ENCODE peak calls at places on chromosome X, in ten cellular contexts. W is AG04450, S is upper lobe of left lung, V is tibial nerve, R is testis, O is cardiac muscle cell, L is lung, P is pancreas, F is transverse colon, G is right cardiac atrium. M is an unnamed sample.

GRCh38 chrX:17617794-17618193 is 119.5 kb upstream of the SCML1 start:
- DNase-seq in W (no peak), S (no peak), V (no peak), R (no peak), O (no peak), L (no peak), P (no peak), F (no peak), G (no peak), M (no peak)

GRCh38 chrX:128781506-128781905 is 729.3 kb upstream of the ACTRT1 start:
- DNase-seq in W (no peak), S (no peak), V (no peak), R (peak; percentile 53), O (peak; percentile 2), L (no peak), P (peak; percentile 49), F (peak; percentile 48), G (no peak), M (peak; percentile 68)

GRCh38 chrX:63581390-63581789 is 203.6 kb downstream of the ARHGEF9 start:
- DNase-seq in W (no peak), S (no peak), V (no peak), R (no peak), O (no peak), L (no peak), P (no peak), F (no peak), G (no peak), M (no peak)

GRCh38 chrX:17036172-17036961 is 89.9 kb downstream of the REPS2 start:
- DNase-seq in W (no peak), S (no peak), V (no peak), R (no peak), O (no peak), L (no peak), P (no peak), F (no peak), G (no peak), M (no peak)

GRCh38 chrX:9197231-9197630 is 163.3 kb upstream of the FAM9B start:
- DNase-seq in W (no peak), S (no peak), V (no peak), R (no peak), O (peak; percentile 9), L (no peak), P (no peak), F (no peak), G (no peak), M (no peak)

GRCh38 chrX:137926090-137926489 is 360.2 kb downstream of the ZIC3 start:
- DNase-seq in W (no peak), S (no peak), V (no peak), R (no peak), O (no peak), L (no peak), P (no peak), F (no peak), G (no peak), M (no peak)

GRCh38 chrX:8868070-8868795 is 67.0 kb upstream of the FAM9A start:
- DNase-seq in W (peak; percentile 65), S (no peak), V (no peak), R (no peak), O (peak; percentile 66), L (no peak), P (no peak), F (no peak), G (no peak), M (no peak)

GRCh38 chrX:87489071-87489470 is 28.5 kb upstream of the KLHL4 start:
- DNase-seq in W (no peak), S (no peak), V (no peak), R (no peak), O (peak; percentile 41), L (no peak), P (no peak), F (no peak), G (no peak), M (no peak)

GRCh38 chrX:14056201-14056600 is 26.5 kb upstream of the GEMIN8 start:
- DNase-seq in W (no peak), S (no peak), V (no peak), R (no peak), O (peak; percentile 48), L (no peak), P (no peak), F (no peak), G (no peak), M (no peak)

GRCh38 chrX:30863969-30864368 is 25.1 kb downstream of the TAB3 start:
- DNase-seq in W (peak; percentile 6), S (no peak), V (no peak), R (no peak), O (no peak), L (no peak), P (no peak), F (no peak), G (no peak), M (peak; percentile 9)

GRCh38 chrX:136204571-136204970 is 46.6 kb downstream of the MAP7D3 start:
- DNase-seq in W (no peak), S (no peak), V (no peak), R (no peak), O (peak; percentile 64), L (peak; percentile 39), P (no peak), F (peak; percentile 62), G (peak; percentile 58), M (no peak)
- H3K4me3 ChIP-seq in W (no peak overlapping the region), S (peak overlapping the region; percentile 26), V (no peak overlapping the region), R (no peak overlapping the region), O (no peak overlapping the region), L (no peak overlapping the region), P (no peak overlapping the region), F (no peak overlapping the region), G (peak overlapping the region; percentile 40), M (no peak overlapping the region)

GRCh38 chrX:71166461-71166860 is 21.8 kb downstream of the NLGN3 start:
- DNase-seq in W (no peak), S (no peak), V (no peak), R (no peak), O (no peak), L (no peak), P (no peak), F (no peak), G (no peak), M (no peak)
- H3K27ac ChIP-seq in W (no peak overlapping the region), S (no peak overlapping the region), V (no peak overlapping the region), R (no peak overlapping the region), O (no peak overlapping the region), L (no peak overlapping the region), P (no peak overlapping the region), F (no peak overlapping the region), G (no peak overlapping the region), M (no peak overlapping the region)

GRCh38 chrX:48474581-48474980 is 1.4 kb upstream of the FTSJ1 start:
- DNase-seq in W (no peak), S (no peak), V (no peak), R (no peak), O (no peak), L (no peak), P (no peak), F (no peak), G (no peak), M (no peak)
- H3K4me3 ChIP-seq in W (no peak overlapping the region), S (no peak overlapping the region), V (no peak overlapping the region), R (no peak overlapping the region), O (no peak overlapping the region), L (no peak overlapping the region), P (no peak overlapping the region), F (no peak overlapping the region), G (no peak overlapping the region), M (no peak overlapping the region)

GRCh38 chrX:49308604-49309269 is 5.3 kb downstream of the GAGE10 start:
- DNase-seq in W (no peak), S (no peak), V (no peak), R (peak; percentile 73), O (peak; percentile 55), L (no peak), P (no peak), F (no peak), G (no peak), M (no peak)
- H3K27ac ChIP-seq in W (no peak overlapping the region), S (peak overlapping the region; percentile 67), V (peak overlapping the region; percentile 78), R (peak overlapping the region; percentile 86), O (no peak overlapping the region), L (peak overlapping the region; percentile 69), P (peak overlapping the region; percentile 63), F (peak overlapping the region; percentile 70), G (peak overlapping the region; percentile 36), M (no peak overlapping the region)

GRCh38 chrX:41491267-41492004 is 44.3 kb downstream of the NYX start:
- DNase-seq in W (peak; percentile 78), S (peak; percentile 64), V (no peak), R (no peak), O (peak; percentile 91), L (peak; percentile 52), P (no peak), F (no peak), G (no peak), M (no peak)

GRCh38 chrX:41490446-41490845 is 43.3 kb downstream of the NYX start:
- DNase-seq in W (peak; percentile 46), S (peak; percentile 10), V (no peak), R (no peak), O (no peak), L (no peak), P (no peak), F (no peak), G (no peak), M (no peak)
- H3K4me3 ChIP-seq in W (no peak overlapping the region), S (no peak overlapping the region), V (no peak overlapping the region), R (no peak overlapping the region), O (no peak overlapping the region), L (no peak overlapping the region), P (no peak overlapping the region), F (no peak overlapping the region), G (no peak overlapping the region), M (no peak overlapping the region)

GRCh38 chrX:132165651-132166050 is 37.8 kb upstream of the FRMD7 start:
- DNase-seq in W (no peak), S (no peak), V (no peak), R (no peak), O (no peak), L (no peak), P (no peak), F (no peak), G (no peak), M (no peak)
- H3K27ac ChIP-seq in W (no peak overlapping the region), S (no peak overlapping the region), V (no peak overlapping the region), R (no peak overlapping the region), O (no peak overlapping the region), L (no peak overlapping the region), P (no peak overlapping the region), F (no peak overlapping the region), G (no peak overlapping the region), M (no peak overlapping the region)

DNA sequence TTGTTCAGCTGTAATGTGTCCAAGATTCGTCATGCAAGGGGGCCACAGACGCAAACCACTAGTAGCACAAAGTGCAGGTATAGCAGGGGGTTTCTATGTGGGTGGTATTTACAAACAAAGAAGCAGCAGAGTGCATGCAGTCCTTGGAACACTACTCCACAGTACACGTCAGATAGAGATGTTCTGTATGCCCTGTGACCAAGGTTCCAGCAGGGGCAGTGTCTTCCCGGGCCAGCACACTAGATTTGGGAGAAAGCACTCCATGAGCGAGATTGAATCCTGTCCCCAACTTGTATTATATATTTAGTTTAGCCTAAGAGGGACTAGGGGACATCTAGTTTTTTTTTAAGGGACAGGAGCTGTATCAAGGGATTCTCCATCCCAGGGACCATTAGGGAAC is 54.4 kb upstream of the ESX1 start:
- DNase-seq in W (no peak), S (no peak), V (no peak), R (no peak), O (no peak), L (no peak), P (no peak), F (no peak), G (no peak), M (no peak)
- H3K4me3 ChIP-seq in W (no peak overlapping the region), S (no peak overlapping the region), V (no peak overlapping the region), R (no peak overlapping the region), O (no peak overlapping the region), L (no peak overlapping the region), P (no peak overlapping the region), F (no peak overlapping the region), G (no peak overlapping the region), M (no peak overlapping the region)

M was measured in WERI-Rb-1.